ENCODE peak calls at places on chromosomes 3 and 15, in four cellular contexts. N, K, P and Q are unnamed samples.
A peak's percentile ranks its signal among the peaks of the same experiment; 100 is the strongest.

GRCh38 chr3:40292637-40293036 is 16.9 kb upstream of the EIF1B start:
- DNase-seq in K (no peak), N (no peak), P (no peak), Q (no peak)

GRCh38 chr15:69685524-69686452 is 233.2 kb downstream of the RPLP1 start:
- DNase-seq in K (no peak), N (no peak), P (no peak), Q (no peak)

GRCh38 chr3:40229963-40230362 is 79.5 kb upstream of the EIF1B start:
- DNase-seq in N (no peak), K (no peak), P (no peak), Q (no peak)

GRCh38 chr3:125632597-125632996 is 37.3 kb upstream of the OSBPL11 start:
- DNase-seq in P (no peak), N (no peak), K (no peak), Q (no peak)

GRCh38 chr3:57596495-57597239 is 477 bp downstream of the ARF4 start:
- DNase-seq in N (peak; percentile 92), K (peak; percentile 84), P (peak; percentile 81), Q (peak; percentile 85)

GRCh38 chr15:87477056-87477455 is 779.5 kb downstream of the NTRK3 start:
- DNase-seq in K (no peak), N (no peak), P (no peak), Q (no peak)

GRCh38 chr3:150000631-150001030 is 29.9 kb upstream of the PFN2 start:
- DNase-seq in P (no peak), N (no peak), K (no peak), Q (no peak)

GRCh38 chr3:64741344-64741743 is 53.5 kb upstream of the ADAMTS9 start:
- DNase-seq in N (no peak), K (peak; percentile 71), P (no peak), Q (no peak)

GRCh38 chr15:34154725-34155204 is 52.9 kb downstream of the PGBD4 start:
- DNase-seq in N (peak; percentile 4), K (no peak), P (no peak), Q (no peak)

GRCh38 chr3:144107923-144108322 is 136.3 kb downstream of the DIPK2A start:
- DNase-seq in P (no peak), K (no peak), N (no peak), Q (no peak)

GRCh38 chr15:89333959-89334509 is 590 bp downstream of the POLG start:
- DNase-seq in K (peak; percentile 20), P (no peak), N (no peak), Q (no peak)